ENCODE peak calls at places on chromosomes 5 and 9, in eight cellular contexts. Y is breast epithelium, N is cardiac muscle cell, R is GM12865, I is cardiac fibroblast, E is coronary artery, H is pancreas, Z is lower leg skin. U is an unnamed sample.
A peak's percentile ranks its signal among the peaks of the same experiment; 100 is the strongest.

GRCh38 chr5:150615141-150615699 is 25.2 kb upstream of the SYNPO start:
- DNase-seq in Y (peak; percentile 75), N (no peak), R (no peak), I (peak; percentile 43), E (peak; percentile 85), H (no peak), Z (no peak), U (no peak)

GRCh38 chr5:150307617-150308426 is 5.1 kb upstream of the ARSI start:
- DNase-seq in Y (no peak), N (peak; percentile 49), R (no peak), I (no peak), E (no peak), H (peak; percentile 27), Z (no peak), U (no peak)

GRCh38 chr9:126499005-126499910 is 114.5 kb upstream of the LMX1B start:
- DNase-seq in Y (no peak), N (peak; percentile 63), R (peak; percentile 33), I (peak; percentile 45), E (no peak), H (peak; percentile 83), Z (no peak), U (no peak)

GRCh38 chr9:107480386-107480789 is 9.2 kb downstream of the KLF4 start:
- DNase-seq in Y (peak; percentile 17), N (no peak), R (no peak), I (peak; percentile 84), E (no peak), H (no peak), Z (peak; percentile 71), U (no peak)

GRCh38 chr9:15135167-15135792 is 171.7 kb downstream of the TTC39B start:
- DNase-seq in Y (peak; percentile 40), N (peak; percentile 86), R (peak; percentile 63), I (peak; percentile 79), E (peak; percentile 77), H (no peak), Z (peak; percentile 51), U (peak; percentile 31)

GRCh38 chr9:122218070-122218884 is 10.5 kb downstream of the LHX6 start:
- DNase-seq in Y (no peak), N (no peak), R (no peak), I (no peak), E (peak; percentile 24), H (no peak), Z (no peak), U (no peak)

GRCh38 chr9:121783523-121784507 is 132.4 kb downstream of the DAB2IP start:
- DNase-seq in Y (no peak), N (no peak), R (no peak), I (no peak), E (no peak), H (peak; percentile 52), Z (no peak), U (no peak)

GRCh38 chr9:107707915-107708441 is 218.4 kb upstream of the KLF4 start:
- DNase-seq in Y (no peak), N (no peak), R (no peak), I (peak; percentile 80), E (no peak), H (no peak), Z (no peak), U (no peak)

GRCh38 chr9:6779417-6780241 is 21.9 kb downstream of the KDM4C start:
- DNase-seq in Y (no peak), N (peak; percentile 79), R (peak; percentile 5), I (peak; percentile 34), E (no peak), H (no peak), Z (no peak), U (no peak)

GRCh38 chr9:80504525-80505235 is 932.9 kb downstream of the TLE4 start:
- DNase-seq in Y (no peak), N (no peak), R (no peak), I (peak; percentile 27), E (no peak), H (no peak), Z (no peak), U (no peak)

GRCh38 chr5:2852446-2852845 is 101.0 kb upstream of the IRX2 start:
- DNase-seq in Y (no peak), N (no peak), R (no peak), I (no peak), E (no peak), H (no peak), Z (no peak), U (no peak)

GRCh38 chr5:2847608-2848007 is 96.1 kb upstream of the IRX2 start:
- DNase-seq in Y (no peak), N (no peak), R (no peak), I (no peak), E (no peak), H (no peak), Z (no peak), U (no peak)

GRCh38 chr5:2851895-2852294 is 100.4 kb upstream of the IRX2 start:
- DNase-seq in Y (no peak), N (no peak), R (no peak), I (no peak), E (no peak), H (no peak), Z (no peak), U (no peak)

GRCh38 chr5:2849429-2849828 is 98.0 kb upstream of the IRX2 start:
- DNase-seq in Y (no peak), N (no peak), R (no peak), I (no peak), E (no peak), H (no peak), Z (no peak), U (no peak)

GRCh38 chr5:2848634-2849033 is 97.2 kb upstream of the IRX2 start:
- DNase-seq in Y (no peak), N (no peak), R (no peak), I (no peak), E (no peak), H (no peak), Z (no peak), U (no peak)
- TF ChIP-seq CTCF in Y (peak; percentile 41), N (no peak), R (no peak), I (no peak), E (no peak), H (no peak), Z (no peak), U (peak; percentile 34)

GRCh38 chr9:114570742-114571141 is 16.8 kb upstream of the ATP6V1G1 start:
- DNase-seq in Y (no peak), N (no peak), R (no peak), I (no peak), E (no peak), H (no peak), Z (no peak), U (no peak)
- H3K4me3 ChIP-seq in Y (no peak overlapping the region), N (no peak overlapping the region), R (no peak overlapping the region), I (no peak overlapping the region), E (no peak overlapping the region), H (no peak overlapping the region), Z (no peak overlapping the region), U (no peak overlapping the region)

GRCh38 chr9:2465516-2465915 is 156.1 kb upstream of the VLDLR start:
- DNase-seq in Y (no peak), N (no peak), R (no peak), I (no peak), E (no peak), H (no peak), Z (no peak), U (no peak)

GRCh38 chr9:2465921-2466460 is 155.6 kb upstream of the VLDLR start:
- DNase-seq in Y (no peak), N (peak; percentile 61), R (peak; percentile 78), I (no peak), E (no peak), H (no peak), Z (no peak), U (peak; percentile 46)

GRCh38 chr9:2466703-2467102 is 154.9 kb upstream of the VLDLR start:
- DNase-seq in Y (no peak), N (no peak), R (no peak), I (no peak), E (no peak), H (no peak), Z (no peak), U (peak; percentile 46)

GRCh38 chr9:2473691-2474090 is 147.9 kb upstream of the VLDLR start:
- DNase-seq in Y (no peak), N (no peak), R (no peak), I (no peak), E (no peak), H (no peak), Z (no peak), U (no peak)

DNA sequence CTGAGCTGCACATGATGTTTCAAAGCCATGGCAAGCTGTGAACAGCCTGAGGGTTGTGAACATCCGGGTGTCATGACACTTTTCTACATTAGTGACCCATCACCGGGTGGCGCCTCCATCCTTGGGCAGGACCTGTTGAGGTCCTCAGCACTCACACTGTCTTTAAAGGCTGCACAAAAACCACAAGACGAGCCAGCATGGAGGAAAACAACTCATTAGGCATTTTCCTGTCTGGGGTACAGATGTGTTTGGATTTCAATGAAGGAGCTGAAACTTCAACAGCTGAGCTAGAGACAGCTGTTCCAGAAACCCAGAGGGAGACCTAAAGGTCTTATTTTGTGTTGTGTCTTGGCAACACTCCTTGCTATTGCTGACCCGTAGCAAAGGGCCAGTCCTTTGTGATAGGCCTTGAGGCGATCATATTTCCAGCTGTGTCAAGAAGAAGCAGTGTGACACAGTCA is 151.9 kb upstream of the VLDLR start:
- DNase-seq in Y (no peak), N (peak; percentile 44), R (peak; percentile 26), I (peak; percentile 32), E (no peak), H (no peak), Z (no peak), U (no peak)
- TF ChIP-seq CTCF in Y (no peak), N (peak; percentile 18), R (no peak), I (no peak), E (no peak), H (no peak), Z (no peak), U (peak; percentile 68)

GRCh38 chr9:36625006-36625600 is 52.4 kb downstream of the MELK start:
- DNase-seq in Y (no peak), N (no peak), R (no peak), I (peak; percentile 71), E (no peak), H (no peak), Z (peak; percentile 26), U (no peak)
- H3K4me3 ChIP-seq in Y (no peak overlapping the region), N (no peak overlapping the region), R (no peak overlapping the region), I (no peak overlapping the region), E (no peak overlapping the region), H (no peak overlapping the region), Z (no peak overlapping the region), U (no peak overlapping the region)

DNA sequence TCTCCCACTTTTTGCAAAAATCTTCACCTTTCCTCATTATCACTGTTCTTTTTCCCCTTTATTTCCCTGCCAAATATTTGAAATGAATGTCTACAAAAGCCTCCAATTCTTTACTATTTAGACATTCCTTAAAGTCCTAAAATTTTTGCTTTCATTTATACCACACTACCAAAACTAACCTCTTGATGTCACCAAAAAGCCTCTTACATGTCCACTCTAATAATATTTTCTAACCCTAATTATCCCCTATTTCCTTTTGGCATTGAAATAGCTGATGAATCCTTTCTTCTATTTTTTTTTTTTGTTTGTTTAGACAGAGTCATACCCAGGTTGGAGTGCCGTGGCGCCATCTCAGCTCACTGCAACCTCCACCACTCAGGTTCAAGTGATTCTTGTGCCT is 32.3 kb upstream of the NRG2 start:
- DNase-seq in Y (no peak), N (no peak), R (no peak), I (peak; percentile 48), E (no peak), H (no peak), Z (no peak), U (peak; percentile 22)
- TF ChIP-seq CTCF in Y (no peak), N (no peak), R (peak; percentile 24), I (no peak), E (no peak), H (no peak), Z (no peak), U (peak; percentile 43)